ENCODE peak calls at places on chromosome 2, in four cellular contexts. One of them, this sample, is unnamed.

GRCh38 chr2:143700865-143701264 is 571.6 kb downstream of the ARHGAP15 start:
- DNase-seq in stimulated activated CD8-positive, alpha-beta memory T cell treated with anti-CD3 and anti-CD28 coated beads, Interleukin-15, amount 100 ng/mL, for 48 hours: no peak
- DNase-seq in left ventricle myocardium inferior: no peak
- DNase-seq in T-helper 1 cell: no peak
- DNase-seq in this sample: no peak

GRCh38 chr2:51990684-51991083 is 958.8 kb upstream of the NRXN1 start:
- DNase-seq in stimulated activated CD8-positive, alpha-beta memory T cell treated with anti-CD3 and anti-CD28 coated beads, Interleukin-15, amount 100 ng/mL, for 48 hours: no peak
- DNase-seq in left ventricle myocardium inferior: no peak
- DNase-seq in T-helper 1 cell: no peak
- DNase-seq in this sample: no peak

GRCh38 chr2:139544452-139544851 is 764.3 kb upstream of the NXPH2 start:
- DNase-seq in stimulated activated CD8-positive, alpha-beta memory T cell treated with anti-CD3 and anti-CD28 coated beads, Interleukin-15, amount 100 ng/mL, for 48 hours: no peak
- DNase-seq in left ventricle myocardium inferior: no peak
- DNase-seq in T-helper 1 cell: no peak
- DNase-seq in this sample: no peak

GRCh38 chr2:199602271-199602895 is 144.6 kb upstream of the SATB2 start:
- DNase-seq in stimulated activated CD8-positive, alpha-beta memory T cell treated with anti-CD3 and anti-CD28 coated beads, Interleukin-15, amount 100 ng/mL, for 48 hours: no peak
- DNase-seq in left ventricle myocardium inferior: no peak
- DNase-seq in T-helper 1 cell: no peak
- DNase-seq in this sample: peak

GRCh38 chr2:208269091-208269490 is 3.0 kb downstream of the PIKFYVE start:
- DNase-seq in stimulated activated CD8-positive, alpha-beta memory T cell treated with anti-CD3 and anti-CD28 coated beads, Interleukin-15, amount 100 ng/mL, for 48 hours: no peak
- DNase-seq in left ventricle myocardium inferior: no peak
- DNase-seq in T-helper 1 cell: no peak
- DNase-seq in this sample: no peak

GRCh38 chr2:54386993-54387590 is 69.0 kb upstream of the SPTBN1 start:
- DNase-seq in stimulated activated CD8-positive, alpha-beta memory T cell treated with anti-CD3 and anti-CD28 coated beads, Interleukin-15, amount 100 ng/mL, for 48 hours: no peak
- DNase-seq in left ventricle myocardium inferior: peak
- DNase-seq in T-helper 1 cell: no peak
- DNase-seq in this sample: no peak

GRCh38 chr2:208083807-208084206 is 40.5 kb downstream of the CRYGD start:
- DNase-seq in stimulated activated CD8-positive, alpha-beta memory T cell treated with anti-CD3 and anti-CD28 coated beads, Interleukin-15, amount 100 ng/mL, for 48 hours: no peak
- DNase-seq in left ventricle myocardium inferior: no peak
- DNase-seq in T-helper 1 cell: no peak
- DNase-seq in this sample: no peak

GRCh38 chr2:37648316-37649011 is 23.0 kb downstream of the CDC42EP3 start:
- DNase-seq in stimulated activated CD8-positive, alpha-beta memory T cell treated with anti-CD3 and anti-CD28 coated beads, Interleukin-15, amount 100 ng/mL, for 48 hours: no peak
- DNase-seq in left ventricle myocardium inferior: peak
- DNase-seq in T-helper 1 cell: no peak
- DNase-seq in this sample: no peak

GRCh38 chr2:230773039-230773773 is 60.6 kb downstream of the CAB39 start:
- DNase-seq in stimulated activated CD8-positive, alpha-beta memory T cell treated with anti-CD3 and anti-CD28 coated beads, Interleukin-15, amount 100 ng/mL, for 48 hours: no peak
- DNase-seq in left ventricle myocardium inferior: no peak
- DNase-seq in T-helper 1 cell: no peak
- DNase-seq in this sample: no peak

GRCh38 chr2:64330691-64331429 is 123.1 kb upstream of the LGALSL start:
- DNase-seq in stimulated activated CD8-positive, alpha-beta memory T cell treated with anti-CD3 and anti-CD28 coated beads, Interleukin-15, amount 100 ng/mL, for 48 hours: peak
- DNase-seq in left ventricle myocardium inferior: peak
- DNase-seq in T-helper 1 cell: peak
- DNase-seq in this sample: peak

This sample was measured in foreskin melanocyte.